ENCODE peak calls at places on chromosomes 5 and 9, in five cellular contexts. E is CD8-positive, alpha-beta T cell; T is adipocyte; S is heart left ventricle; H is mesendoderm. I is an unnamed sample.

GRCh38 chr9:81373294-81373693 is 316.1 kb downstream of the TLE1 start:
- DNase-seq in E (no peak), T (no peak), S (peak; percentile 58), H (no peak), I (no peak)

GRCh38 chr9:4837768-4838546 is 45.2 kb downstream of the RCL1 start:
- DNase-seq in E (no peak), T (peak; percentile 43), S (no peak), H (no peak), I (no peak)

GRCh38 chr5:174793684-174794328 is 69.4 kb downstream of the MSX2 start:
- DNase-seq in E (peak; percentile 30), T (peak; percentile 92), S (peak; percentile 40), H (peak; percentile 85), I (peak; percentile 28)

GRCh38 chr9:125889122-125889523 is 141.9 kb downstream of the PBX3 start:
- DNase-seq in E (no peak), T (peak; percentile 67), S (peak; percentile 37), H (no peak), I (no peak)

GRCh38 chr5:151230048-151230680 is 6.3 kb upstream of the CCDC69 start:
- DNase-seq in E (no peak), T (no peak), S (no peak), H (no peak), I (no peak)

GRCh38 chr5:4901305-4901751 is 238.8 kb upstream of the ADAMTS16 start:
- DNase-seq in E (no peak), T (no peak), S (no peak), H (no peak), I (no peak)

GRCh38 chr9:131434673-131435072 is 40.8 kb downstream of the PRRC2B start:
- DNase-seq in E (no peak), T (no peak), S (no peak), H (no peak), I (no peak)

GRCh38 chr9:3473402-3473801 is 52.4 kb downstream of the RFX3 start:
- DNase-seq in E (no peak), T (no peak), S (no peak), H (no peak), I (no peak)

GRCh38 chr5:141845371-141845821 is 32.8 kb downstream of the PCDH1 start:
- DNase-seq in E (no peak), T (no peak), S (no peak), H (peak; percentile 91), I (no peak)

GRCh38 chr9:82829818-82830217 is 233.1 kb downstream of the RASEF start:
- DNase-seq in E (no peak), T (no peak), S (no peak), H (no peak), I (no peak)

GRCh38 chr5:93789173-93790070 is 48.0 kb upstream of the POU5F2 start:
- DNase-seq in E (no peak), T (peak; percentile 63), S (no peak), H (peak; percentile 31), I (no peak)

GRCh38 chr9:84404095-84404686 is 63.6 kb upstream of the SLC28A3 start:
- DNase-seq in E (no peak), T (no peak), S (no peak), H (peak; percentile 52), I (no peak)

GRCh38 chr5:171693397-171693796 is 92.2 kb upstream of the SMIM23 start:
- DNase-seq in E (no peak), T (no peak), S (peak; percentile 33), H (no peak), I (no peak)

GRCh38 chr9:16025627-16026026 is 472.8 kb downstream of the CCDC171 start:
- DNase-seq in E (no peak), T (no peak), S (no peak), H (no peak), I (no peak)

GRCh38 chr9:21096172-21096900 is 18.6 kb upstream of the IFNB1 start:
- DNase-seq in E (no peak), T (peak; percentile 73), S (no peak), H (no peak), I (no peak)

GRCh38 chr5:35741126-35741711 is 115.5 kb upstream of the IL7R start:
- DNase-seq in E (no peak), T (no peak), S (no peak), H (no peak), I (no peak)

GRCh38 chr5:157327771-157328170 is 61.8 kb downstream of the CYFIP2 start:
- DNase-seq in E (no peak), T (no peak), S (no peak), H (no peak), I (no peak)

GRCh38 chr5:219492-219891 is 1.4 kb downstream of the SDHA start:
- DNase-seq in E (peak; percentile 7), T (peak; percentile 60), S (no peak), H (peak; percentile 6), I (no peak)

GRCh38 chr5:39073759-39074008 is 515 bp downstream of the RICTOR start:
- DNase-seq in E (no peak), T (peak; percentile 73), S (no peak), H (no peak), I (peak; percentile 28)

GRCh38 chr9:109709881-109710280 is 70.1 kb upstream of the PALM2AKAP2 start:
- DNase-seq in E (no peak), T (no peak), S (no peak), H (no peak), I (no peak)

GRCh38 chr5:145101246-145101645 is 733.9 kb downstream of the PRELID2 start:
- DNase-seq in E (no peak), T (peak; percentile 8), S (no peak), H (peak; percentile 41), I (no peak)

GRCh38 chr5:126471875-126472537 is 48.8 kb downstream of the GRAMD2B start:
- DNase-seq in E (no peak), T (peak; percentile 82), S (no peak), H (no peak), I (no peak)

GRCh38 chr9:113633782-113634596 is 170.5 kb downstream of the RGS3 start:
- DNase-seq in E (no peak), T (no peak), S (peak; percentile 13), H (peak; percentile 59), I (no peak)

GRCh38 chr5:91141642-91142041 is 241.5 kb downstream of the ARRDC3 start:
- DNase-seq in E (no peak), T (no peak), S (no peak), H (peak; percentile 86), I (no peak)

GRCh38 chr5:136133416-136134383 is 1.1 kb downstream of the SMAD5 start:
- DNase-seq in E (no peak), T (peak; percentile 85), S (peak; percentile 46), H (peak; percentile 91), I (peak; percentile 30)

GRCh38 chr9:129875687-129876395 is 40.6 kb downstream of the USP20 start:
- DNase-seq in E (no peak), T (no peak), S (no peak), H (no peak), I (no peak)

GRCh38 chr9:127172066-127172707 is 49.8 kb upstream of the ANGPTL2 start:
- DNase-seq in E (no peak), T (no peak), S (peak; percentile 5), H (no peak), I (no peak)

GRCh38 chr9:126618200-126618589 is 4.5 kb downstream of the LMX1B start:
- DNase-seq in E (no peak), T (no peak), S (no peak), H (no peak), I (no peak)

GRCh38 chr5:146971401-146971800 is 92.8 kb upstream of the PPP2R2B start:
- DNase-seq in E (no peak), T (no peak), S (no peak), H (no peak), I (no peak)

GRCh38 chr9:89675403-89675771 is 70.6 kb downstream of the GADD45G start:
- DNase-seq in E (no peak), T (no peak), S (peak; percentile 54), H (no peak), I (no peak)

GRCh38 chr5:30392897-30393296 is 800.6 kb upstream of the CDH6 start:
- DNase-seq in E (no peak), T (no peak), S (no peak), H (no peak), I (no peak)

GRCh38 chr5:15694694-15695093 is 194.7 kb downstream of the FBXL7 start:
- DNase-seq in E (no peak), T (peak; percentile 74), S (no peak), H (no peak), I (peak; percentile 62)

GRCh38 chr5:108101105-108101504 is 280.8 kb downstream of the FBXL17 start:
- DNase-seq in E (no peak), T (peak; percentile 12), S (no peak), H (no peak), I (no peak)

GRCh38 chr9:136043386-136044054 is 51.6 kb downstream of the NACC2 start:
- DNase-seq in E (no peak), T (no peak), S (no peak), H (no peak), I (no peak)

GRCh38 chr9:136046555-136046921 is 48.6 kb downstream of the NACC2 start:
- DNase-seq in E (no peak), T (no peak), S (no peak), H (no peak), I (no peak)

GRCh38 chr9:136044207-136044970 is 50.7 kb downstream of the NACC2 start:
- DNase-seq in E (no peak), T (no peak), S (no peak), H (no peak), I (no peak)

GRCh38 chr9:136045595-136046554 is 49.2 kb downstream of the NACC2 start:
- DNase-seq in E (no peak), T (no peak), S (no peak), H (no peak), I (no peak)

GRCh38 chr9:136044971-136045594 is 50.0 kb downstream of the NACC2 start:
- DNase-seq in E (no peak), T (no peak), S (no peak), H (no peak), I (no peak)
- H3K4me1 ChIP-seq in E (no peaks in the 10 kb centered on the region), T (peaks cover 5% of the 10 kb centered on the region), S (peaks cover 10% of the 10 kb centered on the region), H (no peaks in the 10 kb centered on the region), I (no peaks in the 10 kb centered on the region)

DNA sequence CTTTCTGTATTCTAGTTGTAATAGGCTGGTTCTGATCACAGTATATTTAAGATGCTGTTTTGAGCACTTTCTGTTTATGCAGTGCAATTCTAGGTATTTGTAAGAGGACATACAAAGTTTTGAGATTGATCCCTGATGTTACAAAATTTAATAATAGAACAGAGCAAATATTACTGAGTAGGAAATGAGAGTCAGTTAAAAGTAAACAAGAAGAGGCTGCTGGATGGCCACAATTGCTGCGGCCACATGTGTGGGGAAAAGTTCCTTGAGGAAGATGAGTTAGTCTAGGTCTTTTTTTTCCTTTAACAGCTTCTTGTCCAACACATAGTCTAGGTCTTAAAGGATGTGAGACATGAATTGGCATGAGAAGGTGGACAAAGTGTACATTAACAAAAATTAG is 11.3 kb downstream of the EHMT1 start:
- DNase-seq in E (no peak), T (no peak), S (no peak), H (no peak), I (no peak)
- H3K4me1 ChIP-seq in E (peaks cover 60% of the 10 kb centered on the region), T (peaks cover 17% of the 10 kb centered on the region), S (peaks cover 18% of the 10 kb centered on the region), H (peaks cover 3% of the 10 kb centered on the region), I (peaks cover 9% of the 10 kb centered on the region)

DNA sequence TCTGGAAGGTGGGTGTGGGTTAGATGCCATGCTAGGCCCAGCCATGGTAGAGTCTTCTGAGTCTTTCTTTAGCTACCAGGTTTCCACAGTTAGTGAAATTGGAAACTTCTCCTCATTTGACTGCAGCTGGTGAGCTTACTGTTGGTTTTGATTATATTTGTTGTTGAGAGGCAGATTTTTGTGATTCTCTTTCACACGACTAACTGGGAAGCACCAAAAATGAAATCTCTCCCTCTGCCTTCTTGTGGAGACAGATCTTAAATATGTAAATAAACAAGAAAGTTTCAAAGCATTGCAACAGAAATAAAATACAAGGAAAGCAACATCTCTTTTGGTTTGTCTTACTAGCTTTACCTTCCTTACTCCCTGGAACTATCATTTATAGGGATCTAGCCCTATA is 122.2 kb downstream of the CEMIP2 start:
- DNase-seq in E (no peak), T (peak; percentile 65), S (no peak), H (no peak), I (no peak)
- H3K4me1 ChIP-seq in E (peaks cover 15% of the 10 kb centered on the region), T (peaks cover 6% of the 10 kb centered on the region), S (peaks cover 9% of the 10 kb centered on the region), H (peaks cover 4% of the 10 kb centered on the region), I (no peaks in the 10 kb centered on the region)

GRCh38 chr9:73154760-73155159 is 3.1 kb downstream of the ANXA1 start:
- DNase-seq in E (no peak), T (no peak), S (no peak), H (no peak), I (no peak)
- H3K4me1 ChIP-seq in E (peaks cover 76% of the 10 kb centered on the region), T (peaks cover 65% of the 10 kb centered on the region), S (peaks cover 17% of the 10 kb centered on the region), H (no peaks in the 10 kb centered on the region), I (no peaks in the 10 kb centered on the region)

I was measured in uterus.